ENCODE peak calls at places on chromosomes 16 and 17, in five cellular contexts. F, Z, K, Q and T are unnamed samples.

GRCh38 chr16:70470927-70471341 is 16.5 kb downstream of the FCSK start:
- DNase-seq in F (peak), Q (peak), Z (no peak), K (peak), T (peak)

GRCh38 chr16:11857161-11857560 is 5.8 kb upstream of the RSL1D1 start:
- DNase-seq in K (peak), F (peak), Z (no peak), Q (no peak), T (no peak)

GRCh38 chr17:82320956-82321927 is 3.8 kb upstream of the CD7 start:
- DNase-seq in Q (no peak), F (peak), Z (peak), K (no peak), T (peak)

GRCh38 chr17:17180141-17180603 is 26.0 kb downstream of the PLD6 start:
- DNase-seq in Z (no peak), K (no peak), Q (peak), F (no peak), T (no peak)

GRCh38 chr16:16169615-16170014 is 53.7 kb downstream of the ABCC6 start:
- DNase-seq in K (no peak), Z (no peak), Q (no peak), F (no peak), T (no peak)

GRCh38 chr17:79891113-79891730 is 52.0 kb upstream of the CBX4 start:
- DNase-seq in Z (no peak), Q (no peak), F (no peak), K (no peak), T (no peak)

GRCh38 chr16:66617728-66618127 is 13.2 kb downstream of the CMTM3 start:
- DNase-seq in Z (no peak), K (peak), F (no peak), Q (no peak), T (no peak)

GRCh38 chr16:54286067-54286329 is 589 bp downstream of the IRX3 start:
- DNase-seq in Q (no peak), Z (no peak), K (no peak), F (no peak), T (no peak)

GRCh38 chr17:77174928-77175720 is 34.4 kb downstream of the SEC14L1 start:
- DNase-seq in F (no peak), Q (no peak), Z (no peak), K (no peak), T (peak)

GRCh38 chr17:339193-340061 is 13.2 kb downstream of the RPH3AL start:
- DNase-seq in F (no peak), Q (no peak), Z (no peak), K (no peak), T (no peak)

GRCh38 chr17:35242158-35242804 is 591 bp upstream of the SLFN5 start:
- DNase-seq in K (peak), Z (peak), Q (peak), F (peak), T (peak)

GRCh38 chr16:59412275-59412841 is 678.2 kb upstream of the GOT2 start:
- DNase-seq in F (peak), Q (no peak), Z (no peak), K (peak), T (no peak)

GRCh38 chr16:24568392-24568791 is 29.0 kb downstream of the RBBP6 start:
- DNase-seq in Z (no peak), K (peak), Q (no peak), F (peak), T (no peak)

GRCh38 chr17:76808326-76808725 is 59.9 kb upstream of the MGAT5B start:
- DNase-seq in Z (no peak), F (no peak), Q (no peak), K (no peak), T (no peak)

GRCh38 chr17:56593073-56593740 is at the start of gene NOG:
- DNase-seq in F (peak), Q (peak), Z (no peak), K (peak), T (peak)

GRCh38 chr17:2996208-2996855 is 67.1 kb downstream of the OR1D5 start:
- DNase-seq in K (no peak), Z (no peak), Q (no peak), F (peak), T (no peak)

GRCh38 chr17:39852239-39852638 is 11.9 kb downstream of the IKZF3 start:
- DNase-seq in Z (no peak), K (no peak), Q (no peak), F (no peak), T (no peak)

GRCh38 chr17:5784791-5785190 is 200.5 kb upstream of the NLRP1 start:
- DNase-seq in F (no peak), K (peak), Q (no peak), Z (no peak), T (no peak)

GRCh38 chr17:5783851-5784250 is 199.5 kb upstream of the NLRP1 start:
- DNase-seq in K (no peak), Z (no peak), F (no peak), Q (no peak), T (no peak)

GRCh38 chr17:5781236-5781927 is 197.1 kb upstream of the NLRP1 start:
- DNase-seq in Z (no peak), K (no peak), F (no peak), Q (no peak), T (no peak)

GRCh38 chr17:5783269-5783668 is 199.0 kb upstream of the NLRP1 start:
- DNase-seq in Q (no peak), K (no peak), Z (no peak), F (no peak), T (no peak)

DNA sequence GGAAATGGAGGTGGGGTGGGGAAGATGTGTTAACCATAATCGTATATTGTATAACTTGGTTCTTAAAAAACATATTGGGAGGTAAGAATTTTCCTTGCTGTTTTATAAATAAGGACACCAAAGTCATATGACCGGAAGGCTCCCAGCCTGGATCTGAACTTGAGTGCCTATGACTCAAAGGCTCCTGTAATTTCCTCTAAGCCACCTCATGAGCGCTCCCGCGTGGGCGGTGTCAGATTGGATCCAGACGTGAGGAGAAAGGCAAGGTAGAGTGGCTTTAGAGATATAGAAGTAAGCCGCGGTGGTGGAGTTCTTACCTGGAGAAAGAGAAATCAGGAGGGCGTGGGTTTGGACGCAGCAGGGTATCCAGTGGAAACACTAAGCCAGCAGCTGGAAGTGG is 196.2 kb upstream of the NLRP1 start:
- DNase-seq in Z (no peak), F (peak), K (peak), Q (no peak), T (no peak)
- TF ChIP-seq CTCF in Z (no peak), F (peak), K (peak), Q (no peak), T (no peak)

GRCh38 chr16:22027633-22028032 is 19.7 kb downstream of the MOSMO start:
- DNase-seq in Z (peak), F (peak), Q (no peak), K (no peak), T (no peak)

GRCh38 chr16:22031483-22032083 is 23.7 kb downstream of the MOSMO start:
- DNase-seq in Q (no peak), K (no peak), Z (no peak), F (no peak), T (no peak)

GRCh38 chr16:22029632-22030031 is 21.7 kb downstream of the MOSMO start:
- DNase-seq in K (no peak), Q (no peak), F (no peak), Z (no peak), T (no peak)

GRCh38 chr16:22034503-22034902 is 26.6 kb downstream of the MOSMO start:
- DNase-seq in Z (no peak), K (no peak), Q (no peak), F (no peak), T (no peak)

GRCh38 chr16:22030087-22030812 is 22.3 kb downstream of the MOSMO start:
- DNase-seq in Z (no peak), F (no peak), Q (no peak), K (no peak), T (no peak)
- TF ChIP-seq CTCF in Z (no peak), F (no peak), Q (peak), K (no peak), T (no peak)

DNA sequence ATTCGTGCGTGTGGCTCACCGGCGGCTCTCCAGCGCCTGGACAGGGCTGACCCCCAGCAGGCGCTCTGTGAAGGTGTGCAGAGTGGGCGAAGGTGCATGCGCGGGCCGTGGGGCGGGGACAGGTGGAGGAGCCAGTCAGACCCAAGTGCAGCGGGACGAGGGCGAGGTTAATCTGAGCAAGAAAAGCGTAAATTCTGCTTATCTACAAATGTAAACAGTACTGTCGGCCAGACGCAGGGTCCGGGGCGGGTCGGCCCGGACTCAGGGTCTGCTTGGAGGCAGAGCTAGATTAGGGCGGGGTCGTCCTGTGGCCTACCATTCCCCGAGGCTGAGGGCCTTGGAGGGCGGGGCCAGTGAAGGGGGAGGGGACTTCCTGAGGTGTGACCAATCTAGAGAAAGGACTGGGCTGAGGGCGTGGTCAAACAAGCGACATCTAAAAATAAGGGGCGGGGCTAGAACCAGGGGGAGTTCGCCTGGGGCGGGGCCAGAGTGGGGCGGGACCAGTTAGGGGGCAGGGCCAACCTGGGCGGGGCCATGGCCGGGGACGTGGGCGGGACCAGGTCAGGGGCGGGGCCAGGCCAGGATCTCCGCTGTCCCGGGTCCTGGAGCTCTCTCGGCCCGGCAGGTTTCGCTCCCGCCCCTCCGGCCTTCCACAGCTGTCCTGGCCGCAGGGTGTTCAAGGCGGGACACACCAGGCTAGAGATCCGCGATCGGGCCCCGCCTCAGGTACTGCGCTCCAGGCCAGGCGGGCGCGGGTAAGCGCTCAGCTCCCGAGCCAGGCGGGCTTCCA is at the start of gene SEC14L5:
- DNase-seq in K (peak), F (peak), Q (peak), Z (peak), T (peak)
- TF ChIP-seq CTCF in K (no peak), F (no peak), Q (no peak), Z (no peak), T (no peak)

GRCh38 chr17:60600490-60601431 is 768 bp downstream of the PPM1D start:
- DNase-seq in K (peak), F (peak), Q (peak), Z (peak), T (peak)

GRCh38 chr17:60599220-60599619 is 773 bp upstream of the PPM1D start:
- DNase-seq in Z (no peak), F (no peak), K (no peak), Q (no peak), T (no peak)

GRCh38 chr17:60598001-60598736 is 1.8 kb upstream of the PPM1D start:
- DNase-seq in Z (no peak), F (no peak), K (no peak), Q (no peak), T (no peak)

GRCh38 chr17:60601443-60602384 is 1.7 kb downstream of the PPM1D start:
- DNase-seq in Z (no peak), F (peak), K (peak), Q (no peak), T (peak)

GRCh38 chr17:60599620-60600489 is at the start of gene PPM1D:
- DNase-seq in K (peak), Z (peak), Q (peak), F (peak), T (peak)
- TF ChIP-seq CTCF in K (no peak), Z (no peak), Q (no peak), F (no peak), T (peak)

DNA sequence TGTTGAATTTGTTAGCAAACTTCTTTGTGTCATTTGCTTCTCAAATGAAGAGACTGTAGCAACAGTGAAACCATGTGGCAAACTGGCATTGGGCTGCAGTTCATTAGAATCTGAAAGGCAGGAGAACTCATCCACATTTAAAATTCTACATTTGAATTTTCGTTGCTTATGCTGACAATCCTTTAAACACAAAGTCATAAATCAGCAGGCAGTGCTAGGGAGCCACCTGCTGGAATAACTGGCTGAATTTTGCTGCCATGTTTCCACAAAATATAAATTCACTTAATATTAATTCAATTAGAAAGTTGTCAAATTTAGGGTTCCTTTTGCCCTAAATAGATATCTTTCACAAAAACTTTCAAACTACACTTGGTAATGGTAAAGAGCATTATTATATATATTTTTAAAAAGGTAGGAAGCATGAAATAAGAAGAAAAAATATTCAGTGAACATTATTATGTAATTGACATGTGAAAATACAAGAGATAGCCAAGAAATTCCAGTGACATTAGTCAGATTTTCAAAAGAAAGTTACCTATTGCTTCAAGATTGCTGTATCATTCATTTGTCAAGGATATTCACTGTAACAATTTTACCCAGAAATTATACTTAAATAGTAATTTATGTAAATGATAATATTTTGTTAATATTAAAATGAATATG is 350.1 kb downstream of the KIF2B start:
- DNase-seq in F (peak), Q (no peak), K (peak), Z (no peak), T (peak)
- TF ChIP-seq CTCF in F (peak), Q (peak), K (peak), Z (peak), T (peak)

GRCh38 chr17:41775394-41776226 is 10.9 kb downstream of the JUP start:
- DNase-seq in F (peak), K (no peak), Q (peak), Z (no peak), T (no peak)

GRCh38 chr17:41779954-41780353 is 6.6 kb downstream of the JUP start:
- DNase-seq in K (no peak), Q (no peak), F (no peak), Z (no peak), T (no peak)

GRCh38 chr17:41777579-41778188 is 8.8 kb downstream of the JUP start:
- DNase-seq in K (peak), F (peak), Q (peak), Z (no peak), T (peak)

GRCh38 chr17:41773731-41774193 is 12.7 kb downstream of the JUP start:
- DNase-seq in F (peak), Z (no peak), K (peak), Q (no peak), T (no peak)

GRCh38 chr17:41777157-41777578 is 9.3 kb downstream of the JUP start:
- DNase-seq in F (peak), Z (no peak), K (no peak), Q (peak), T (peak)
- TF ChIP-seq CTCF in F (peak), Z (no peak), K (peak), Q (peak), T (no peak)

GRCh38 chr17:48663134-48663924 is 37.2 kb upstream of the HOXB9 start:
- DNase-seq in Q (no peak), F (no peak), Z (no peak), K (no peak), T (no peak)
- TF ChIP-seq CTCF in Q (no peak), F (no peak), Z (peak), K (peak), T (no peak)

GRCh38 chr16:1565083-1565805 is 31.8 kb downstream of the TMEM204 start:
- DNase-seq in F (no peak), Z (no peak), K (peak), Q (no peak), T (no peak)

GRCh38 chr16:1561836-1562235 is 28.4 kb downstream of the TMEM204 start:
- DNase-seq in K (no peak), Q (no peak), F (no peak), Z (no peak), T (no peak)

GRCh38 chr16:1563786-1564185 is 30.3 kb downstream of the TMEM204 start:
- DNase-seq in F (no peak), Z (no peak), K (no peak), Q (no peak), T (no peak)

GRCh38 chr16:1561266-1561665 is 27.8 kb downstream of the TMEM204 start:
- DNase-seq in K (no peak), F (no peak), Q (no peak), Z (no peak), T (no peak)

GRCh38 chr16:1564325-1564724 is 30.9 kb downstream of the TMEM204 start:
- DNase-seq in Z (no peak), F (no peak), K (no peak), Q (no peak), T (no peak)
- TF ChIP-seq CTCF in Z (peak), F (peak), K (peak), Q (peak), T (peak)

GRCh38 chr16:87391324-87391949 is 699 bp upstream of the MAP1LC3B start:
- DNase-seq in Q (peak), Z (no peak), K (no peak), F (peak), T (peak)

GRCh38 chr16:87395181-87395842 is 3.2 kb downstream of the MAP1LC3B start:
- DNase-seq in K (no peak), F (no peak), Q (peak), Z (no peak), T (no peak)

GRCh38 chr16:87391950-87392822 is at the start of gene MAP1LC3B:
- DNase-seq in F (peak), K (peak), Q (peak), Z (peak), T (peak)

GRCh38 chr16:87393680-87394055 is 1.5 kb downstream of the MAP1LC3B start:
- DNase-seq in Z (no peak), F (no peak), K (no peak), Q (peak), T (no peak)

GRCh38 chr16:87392823-87393679 is 915 bp downstream of the MAP1LC3B start:
- DNase-seq in F (peak), Z (peak), K (peak), Q (peak), T (peak)
- TF ChIP-seq CTCF in F (peak), Z (peak), K (peak), Q (peak), T (peak)

DNA sequence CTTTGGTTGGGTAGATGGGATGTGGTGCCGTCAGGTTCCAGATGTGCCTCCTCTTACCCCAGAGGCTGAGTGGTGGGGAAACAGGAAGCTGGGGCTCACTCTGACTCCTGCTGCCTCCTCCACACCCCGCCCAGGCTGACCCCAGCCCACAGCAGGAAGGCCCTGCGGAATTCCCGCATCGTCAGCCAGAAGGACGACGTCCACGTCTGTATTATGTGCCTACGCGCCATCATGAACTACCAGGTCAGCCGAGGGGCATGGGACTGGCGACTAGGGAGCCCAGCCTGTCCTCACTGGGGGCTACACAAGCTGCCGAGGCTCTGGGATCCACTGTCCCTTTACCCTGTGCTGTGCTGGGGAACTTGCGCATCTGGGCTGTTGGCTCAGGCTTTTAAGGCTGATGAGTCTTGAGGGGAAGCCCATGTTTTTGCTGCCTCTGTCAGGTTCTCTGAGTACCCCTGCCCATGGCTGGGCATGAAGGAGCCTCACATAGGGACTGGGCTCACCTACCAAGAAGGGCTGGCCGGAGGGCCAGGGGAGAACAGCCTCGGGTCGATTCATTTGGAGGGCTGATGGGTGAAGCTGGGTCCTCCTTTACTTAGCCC is 14.4 kb downstream of the FMNL1 start:
- DNase-seq in Z (no peak), F (no peak), K (no peak), Q (no peak), T (no peak)
- TF ChIP-seq CTCF in Z (no peak), F (no peak), K (no peak), Q (peak), T (peak)